ENCODE peak calls at places on chromosomes 6 and 20, in four cellular contexts. One of them, this sample, is unnamed.

GRCh38 chr6:129488313-129488712 is 221.7 kb downstream of the ARHGAP18 start:
- DNase-seq in astrocyte of the spinal cord: no peak
- DNase-seq in BJ: no peak
- DNase-seq in spleen: no peak
- DNase-seq in this sample: no peak

GRCh38 chr20:1299522-1299921 is 29.4 kb downstream of the SDCBP2 start:
- DNase-seq in BJ: no peak
- DNase-seq in astrocyte of the spinal cord: no peak
- DNase-seq in spleen: peak
- DNase-seq in this sample: no peak

GRCh38 chr6:109794201-109794926 is 103.3 kb downstream of the FIG4 start:
- DNase-seq in BJ: peak
- DNase-seq in spleen: no peak
- DNase-seq in astrocyte of the spinal cord: peak
- DNase-seq in this sample: peak

GRCh38 chr20:26207237-26207966 is 510.7 kb upstream of the ZNF337 start:
- DNase-seq in astrocyte of the spinal cord: no peak
- DNase-seq in BJ: no peak
- DNase-seq in spleen: no peak
- DNase-seq in this sample: no peak

GRCh38 chr6:149075616-149076354 is 241.7 kb upstream of the TAB2 start:
- DNase-seq in BJ: no peak
- DNase-seq in astrocyte of the spinal cord: peak
- DNase-seq in spleen: no peak
- DNase-seq in this sample: no peak

GRCh38 chr20:20362774-20363435 is 5.0 kb upstream of the INSM1 start:
- DNase-seq in astrocyte of the spinal cord: no peak
- DNase-seq in BJ: no peak
- DNase-seq in spleen: no peak
- DNase-seq in this sample: no peak

GRCh38 chr20:39524371-39524911 is 562.3 kb downstream of the DHX35 start:
- DNase-seq in BJ: no peak
- DNase-seq in spleen: no peak
- DNase-seq in astrocyte of the spinal cord: no peak
- DNase-seq in this sample: peak

GRCh38 chr20:9442858-9443257 is 71.5 kb upstream of the LAMP5 start:
- DNase-seq in BJ: no peak
- DNase-seq in spleen: no peak
- DNase-seq in astrocyte of the spinal cord: no peak
- DNase-seq in this sample: no peak

GRCh38 chr6:135870722-135871121 is 19.2 kb downstream of the PDE7B start:
- DNase-seq in BJ: no peak
- DNase-seq in spleen: no peak
- DNase-seq in astrocyte of the spinal cord: peak
- DNase-seq in this sample: no peak

GRCh38 chr6:43860285-43860684 is 90.3 kb downstream of the VEGFA start:
- DNase-seq in spleen: peak
- DNase-seq in astrocyte of the spinal cord: no peak
- DNase-seq in BJ: no peak
- DNase-seq in this sample: no peak

GRCh38 chr6:150891886-150892485 is 26.5 kb downstream of the MTHFD1L start:
- DNase-seq in spleen: no peak
- DNase-seq in astrocyte of the spinal cord: peak
- DNase-seq in BJ: peak
- DNase-seq in this sample: peak

GRCh38 chr20:3646651-3647050 is 16.5 kb downstream of the GFRA4 start:
- DNase-seq in astrocyte of the spinal cord: peak
- DNase-seq in BJ: no peak
- DNase-seq in spleen: no peak
- DNase-seq in this sample: no peak

GRCh38 chr6:131807644-131808459 is at the start of gene ENPP1:
- DNase-seq in BJ: no peak
- DNase-seq in spleen: peak
- DNase-seq in astrocyte of the spinal cord: peak
- DNase-seq in this sample: no peak

GRCh38 chr20:59708326-59708725 is 104.0 kb downstream of the PHACTR3 start:
- DNase-seq in BJ: no peak
- DNase-seq in astrocyte of the spinal cord: no peak
- DNase-seq in spleen: no peak
- DNase-seq in this sample: no peak

GRCh38 chr6:121627761-121628160 is 192.3 kb downstream of the GJA1 start:
- DNase-seq in spleen: no peak
- DNase-seq in astrocyte of the spinal cord: no peak
- DNase-seq in BJ: no peak
- DNase-seq in this sample: no peak

GRCh38 chr6:8492536-8493125 is 57.3 kb upstream of the SLC35B3 start:
- DNase-seq in BJ: no peak
- DNase-seq in spleen: no peak
- DNase-seq in astrocyte of the spinal cord: peak
- DNase-seq in this sample: no peak

GRCh38 chr6:40722553-40723258 is 135.5 kb upstream of the LRFN2 start:
- DNase-seq in astrocyte of the spinal cord: peak
- DNase-seq in spleen: no peak
- DNase-seq in BJ: no peak
- DNase-seq in this sample: no peak

GRCh38 chr6:136647363-136647763 is 97.1 kb upstream of the MAP7 start:
- DNase-seq in spleen: no peak
- DNase-seq in astrocyte of the spinal cord: peak
- DNase-seq in BJ: no peak
- DNase-seq in this sample: no peak

GRCh38 chr20:22579119-22579427 is 5.3 kb downstream of the FOXA2 start:
- DNase-seq in BJ: no peak
- DNase-seq in spleen: no peak
- DNase-seq in astrocyte of the spinal cord: no peak
- DNase-seq in this sample: no peak

GRCh38 chr20:48750941-48751620 is 76.7 kb downstream of the PREX1 start:
- DNase-seq in astrocyte of the spinal cord: peak
- DNase-seq in BJ: no peak
- DNase-seq in spleen: peak
- DNase-seq in this sample: no peak

GRCh38 chr6:34610819-34611477 is 54.8 kb upstream of the SPDEF start:
- DNase-seq in spleen: no peak
- DNase-seq in astrocyte of the spinal cord: peak
- DNase-seq in BJ: peak
- DNase-seq in this sample: peak

GRCh38 chr6:118146584-118146983 is 239.5 kb downstream of the SLC35F1 start:
- DNase-seq in spleen: no peak
- DNase-seq in astrocyte of the spinal cord: peak
- DNase-seq in BJ: no peak
- DNase-seq in this sample: no peak

GRCh38 chr20:53635189-53635588 is 41.5 kb upstream of the ZNF217 start:
- DNase-seq in BJ: no peak
- DNase-seq in spleen: no peak
- DNase-seq in astrocyte of the spinal cord: no peak
- DNase-seq in this sample: no peak

GRCh38 chr6:6724319-6725119 is 136.0 kb downstream of the LY86 start:
- DNase-seq in spleen: peak
- DNase-seq in BJ: no peak
- DNase-seq in astrocyte of the spinal cord: peak
- DNase-seq in this sample: peak

GRCh38 chr6:121876721-121877120 is 441.3 kb downstream of the GJA1 start:
- DNase-seq in astrocyte of the spinal cord: no peak
- DNase-seq in spleen: no peak
- DNase-seq in BJ: no peak
- DNase-seq in this sample: no peak

GRCh38 chr20:61982951-61983315 is 82.7 kb downstream of the TAF4 start:
- DNase-seq in astrocyte of the spinal cord: no peak
- DNase-seq in BJ: no peak
- DNase-seq in spleen: no peak
- DNase-seq in this sample: no peak

GRCh38 chr20:47032969-47033578 is 138.4 kb downstream of the EYA2 start:
- DNase-seq in astrocyte of the spinal cord: no peak
- DNase-seq in spleen: no peak
- DNase-seq in BJ: no peak
- DNase-seq in this sample: no peak

GRCh38 chr6:111306104-111306888 is 176.7 kb downstream of the REV3L start:
- DNase-seq in BJ: no peak
- DNase-seq in spleen: no peak
- DNase-seq in astrocyte of the spinal cord: no peak
- DNase-seq in this sample: no peak

GRCh38 chr6:112979830-112980229 is 632.7 kb downstream of the RFPL4B start:
- DNase-seq in astrocyte of the spinal cord: peak
- DNase-seq in spleen: no peak
- DNase-seq in BJ: peak
- DNase-seq in this sample: no peak

GRCh38 chr20:40706977-40707582 is 18.0 kb upstream of the MAFB start:
- DNase-seq in BJ: no peak
- DNase-seq in spleen: no peak
- DNase-seq in astrocyte of the spinal cord: no peak
- DNase-seq in this sample: no peak

GRCh38 chr6:152233547-152234320 is 403.4 kb downstream of the SYNE1 start:
- DNase-seq in spleen: no peak
- DNase-seq in BJ: no peak
- DNase-seq in astrocyte of the spinal cord: no peak
- DNase-seq in this sample: no peak

GRCh38 chr6:89986650-89987074 is 92.4 kb downstream of the GJA10 start:
- DNase-seq in spleen: no peak
- DNase-seq in BJ: peak
- DNase-seq in astrocyte of the spinal cord: peak
- DNase-seq in this sample: no peak

GRCh38 chr20:25389381-25389857 is 1.2 kb downstream of the ABHD12 start:
- DNase-seq in spleen: no peak
- DNase-seq in astrocyte of the spinal cord: peak
- DNase-seq in BJ: no peak
- DNase-seq in this sample: no peak

GRCh38 chr6:117483645-117484016 is 1.2 kb downstream of the DCBLD1 start:
- DNase-seq in spleen: no peak
- DNase-seq in astrocyte of the spinal cord: peak
- DNase-seq in BJ: no peak
- DNase-seq in this sample: no peak

GRCh38 chr6:131946404-131946991 is 4.7 kb downstream of the CCN2 start:
- DNase-seq in spleen: no peak
- DNase-seq in astrocyte of the spinal cord: peak
- DNase-seq in BJ: no peak
- DNase-seq in this sample: no peak

GRCh38 chr20:63496404-63497120 is 2.3 kb downstream of the EEF1A2 start:
- DNase-seq in astrocyte of the spinal cord: no peak
- DNase-seq in BJ: no peak
- DNase-seq in spleen: no peak
- DNase-seq in this sample: no peak

GRCh38 chr6:54881066-54881733 is 34.6 kb downstream of the FAM83B start:
- DNase-seq in astrocyte of the spinal cord: no peak
- DNase-seq in spleen: no peak
- DNase-seq in BJ: no peak
- DNase-seq in this sample: no peak

GRCh38 chr6:106694343-106694742 is 65.0 kb downstream of the QRSL1 start:
- DNase-seq in BJ: no peak
- DNase-seq in astrocyte of the spinal cord: no peak
- DNase-seq in spleen: no peak
- DNase-seq in this sample: no peak
- TF ChIP-seq CTCF in BJ: no peak
- TF ChIP-seq CTCF in astrocyte of the spinal cord: no peak
- TF ChIP-seq CTCF in spleen: no peak
- TF ChIP-seq CTCF in this sample: no peak

GRCh38 chr6:41728073-41728936 is 7.1 kb downstream of the TFEB start:
- DNase-seq in spleen: peak
- DNase-seq in BJ: no peak
- DNase-seq in astrocyte of the spinal cord: no peak
- DNase-seq in this sample: no peak
- H3K4me3 ChIP-seq in spleen: no peak
- H3K4me3 ChIP-seq in BJ: no peak
- H3K4me3 ChIP-seq in astrocyte of the spinal cord: no peak
- H3K4me3 ChIP-seq in this sample: no peak

DNA sequence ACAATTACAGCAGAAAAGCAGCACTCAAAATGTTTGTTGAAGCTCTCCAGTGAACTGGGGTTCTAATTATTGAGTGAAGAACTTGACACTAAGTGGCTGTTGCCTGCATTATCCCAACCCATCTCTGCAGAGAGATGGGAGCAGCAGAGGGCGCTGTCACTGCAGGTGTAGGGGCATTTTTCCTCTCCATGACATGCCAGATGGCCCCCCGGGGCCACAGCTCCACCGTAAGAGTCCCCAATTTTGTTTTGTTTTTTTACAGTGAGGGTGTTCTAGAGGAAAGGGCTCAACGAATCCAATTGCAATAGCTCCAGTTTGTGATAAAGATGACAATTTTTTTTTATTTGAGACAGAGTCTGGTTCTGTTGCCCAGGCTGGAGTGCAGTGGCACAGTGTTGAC is 1.9 kb upstream of the FUCA2 start:
- DNase-seq in spleen: peak
- DNase-seq in BJ: no peak
- DNase-seq in astrocyte of the spinal cord: no peak
- DNase-seq in this sample: no peak
- TF ChIP-seq CTCF in spleen: no peak
- TF ChIP-seq CTCF in BJ: peak
- TF ChIP-seq CTCF in astrocyte of the spinal cord: peak
- TF ChIP-seq CTCF in this sample: peak

GRCh38 chr6:2220154-2220553 is 25.3 kb downstream of the GMDS start:
- DNase-seq in spleen: no peak
- DNase-seq in astrocyte of the spinal cord: no peak
- DNase-seq in BJ: no peak
- DNase-seq in this sample: no peak

GRCh38 chr6:2222275-2222842 is 23.0 kb downstream of the GMDS start:
- DNase-seq in BJ: no peak
- DNase-seq in astrocyte of the spinal cord: no peak
- DNase-seq in spleen: no peak
- DNase-seq in this sample: no peak

GRCh38 chr6:2224847-2225382 is 20.5 kb downstream of the GMDS start:
- DNase-seq in spleen: no peak
- DNase-seq in BJ: no peak
- DNase-seq in astrocyte of the spinal cord: no peak
- DNase-seq in this sample: no peak

GRCh38 chr6:2218866-2219265 is 26.5 kb downstream of the GMDS start:
- DNase-seq in BJ: no peak
- DNase-seq in spleen: no peak
- DNase-seq in astrocyte of the spinal cord: no peak
- DNase-seq in this sample: no peak

GRCh38 chr6:2221724-2222274 is 23.6 kb downstream of the GMDS start:
- DNase-seq in astrocyte of the spinal cord: no peak
- DNase-seq in BJ: no peak
- DNase-seq in spleen: no peak
- DNase-seq in this sample: no peak
- H3K4me3 ChIP-seq in astrocyte of the spinal cord: peak
- H3K4me3 ChIP-seq in BJ: no peak
- H3K4me3 ChIP-seq in spleen: peak
- H3K4me3 ChIP-seq in this sample: peak

GRCh38 chr20:6185268-6185667 is 62.4 kb upstream of the FERMT1 start:
- DNase-seq in spleen: no peak
- DNase-seq in astrocyte of the spinal cord: no peak
- DNase-seq in BJ: no peak
- DNase-seq in this sample: no peak
- TF ChIP-seq CTCF in spleen: no peak
- TF ChIP-seq CTCF in astrocyte of the spinal cord: no peak
- TF ChIP-seq CTCF in BJ: no peak
- TF ChIP-seq CTCF in this sample: peak

GRCh38 chr6:78629154-78629721 is 238.1 kb upstream of the IRAK1BP1 start:
- DNase-seq in astrocyte of the spinal cord: no peak
- DNase-seq in spleen: no peak
- DNase-seq in BJ: no peak
- DNase-seq in this sample: no peak
- H3K4me3 ChIP-seq in astrocyte of the spinal cord: peak
- H3K4me3 ChIP-seq in spleen: no peak
- H3K4me3 ChIP-seq in BJ: peak
- H3K4me3 ChIP-seq in this sample: peak

GRCh38 chr6:127547909-127548649 is 28.9 kb upstream of the C6orf58 start:
- DNase-seq in spleen: no peak
- DNase-seq in astrocyte of the spinal cord: no peak
- DNase-seq in BJ: no peak
- DNase-seq in this sample: no peak
- TF ChIP-seq CTCF in spleen: no peak
- TF ChIP-seq CTCF in astrocyte of the spinal cord: peak
- TF ChIP-seq CTCF in BJ: peak
- TF ChIP-seq CTCF in this sample: peak

This sample was measured in retinal pigment epithelial cell.